ENCODE peak calls at places on chromosome 13, in four cellular contexts. D, V, A and J are unnamed samples.

GRCh38 chr13:23921451-23921888 is 24.2 kb upstream of the C1QTNF9B start:
- DNase-seq in A (peak), D (no peak), V (peak), J (peak)

GRCh38 chr13:108968566-108968965 is 339.2 kb downstream of the MYO16 start:
- DNase-seq in A (no peak), V (no peak), D (no peak), J (no peak)

GRCh38 chr13:91468301-91468700 is 69.9 kb downstream of the GPC5 start:
- DNase-seq in A (no peak), V (no peak), D (no peak), J (no peak)

GRCh38 chr13:23828866-23829265 is 60.3 kb downstream of the MIPEP start:
- DNase-seq in V (no peak), A (no peak), D (no peak), J (no peak)

GRCh38 chr13:88472316-88472715 is 801.1 kb downstream of the SLITRK5 start:
- DNase-seq in A (no peak), D (no peak), V (no peak), J (no peak)

GRCh38 chr13:112793545-112794445 is 104.0 kb downstream of the ATP11A start:
- DNase-seq in V (no peak), A (no peak), D (no peak), J (peak)

GRCh38 chr13:51479199-51479523 is 26.3 kb upstream of the INTS6 start:
- DNase-seq in A (no peak), D (no peak), V (peak), J (no peak)

GRCh38 chr13:50359779-50360178 is 344.5 kb downstream of the KCNRG start:
- DNase-seq in A (no peak), V (no peak), D (no peak), J (no peak)

GRCh38 chr13:107554355-107554905 is 660.9 kb downstream of the LIG4 start:
- DNase-seq in D (no peak), V (no peak), A (no peak), J (no peak)

GRCh38 chr13:37303610-37304009 is 198.1 kb upstream of the CSNK1A1L start:
- DNase-seq in A (no peak), V (no peak), D (no peak), J (no peak)

GRCh38 chr13:87128006-87128405 is 543.2 kb upstream of the SLITRK5 start:
- DNase-seq in A (no peak), D (no peak), V (no peak), J (peak)

GRCh38 chr13:45055902-45056648 is 64.2 kb upstream of the GTF2F2 start:
- DNase-seq in D (no peak), A (peak), V (no peak), J (no peak)

GRCh38 chr13:29505511-29505910 is 90.0 kb downstream of the SLC7A1 start:
- DNase-seq in D (no peak), V (no peak), A (no peak), J (no peak)

GRCh38 chr13:49248433-49249002 is 793 bp downstream of the CDADC1 start:
- DNase-seq in V (peak), D (no peak), A (no peak), J (no peak)

GRCh38 chr13:114230575-114230974 is 4.1 kb upstream of the CDC16 start:
- DNase-seq in V (no peak), A (no peak), D (no peak), J (no peak)

GRCh38 chr13:96229356-96229755 is 139.4 kb downstream of the HS6ST3 start:
- DNase-seq in D (no peak), V (peak), A (peak), J (no peak)

GRCh38 chr13:40518481-40518882 is 148.0 kb downstream of the FOXO1 start:
- DNase-seq in V (no peak), D (peak), A (no peak), J (no peak)

DNA sequence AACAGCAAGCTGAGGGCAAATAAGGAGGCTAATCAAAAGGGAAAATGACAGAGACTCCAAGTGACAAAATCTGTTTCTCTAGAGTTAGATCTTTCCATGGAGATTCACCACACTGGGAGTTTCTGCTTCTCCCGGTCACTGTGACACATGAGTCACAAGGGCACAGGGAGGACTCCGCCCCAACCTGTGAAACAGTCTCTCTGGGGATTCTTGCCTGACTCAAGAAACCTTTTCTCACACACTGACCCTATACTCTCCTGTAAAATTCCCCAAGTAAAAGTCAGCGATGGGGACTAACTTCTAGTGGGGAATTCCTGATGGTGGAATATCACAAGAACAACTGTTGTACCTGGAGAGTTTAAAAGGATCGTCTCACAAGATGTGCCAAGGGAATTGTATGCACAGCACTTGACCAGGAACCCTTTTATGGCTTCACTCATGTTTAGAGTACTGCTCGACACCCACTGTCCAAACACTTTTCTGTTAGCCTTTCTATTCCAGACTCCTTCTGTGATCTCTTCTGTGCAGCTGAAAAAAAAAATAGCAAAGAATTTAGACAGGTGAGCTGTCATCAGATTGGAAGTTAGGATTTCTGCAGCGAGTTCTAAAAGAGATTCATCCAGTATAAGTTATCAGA is 46.8 kb upstream of the URAD start:
- DNase-seq in D (no peak), V (no peak), A (no peak), J (no peak)
- TF ChIP-seq CBFB in D (no peak), V (no peak), A (no peak), J (no peak)

GRCh38 chr13:75904012-75904411 is 267.9 kb downstream of the LMO7 start:
- DNase-seq in D (no peak), V (no peak), A (no peak), J (no peak)
- TF ChIP-seq CBFB in D (no peak), V (no peak), A (no peak), J (no peak)

GRCh38 chr13:46121597-46122163 is 16.8 kb upstream of the CPB2 start:
- DNase-seq in A (no peak), V (peak), D (no peak), J (no peak)
- TF ChIP-seq CBFB in A (no peak), V (no peak), D (no peak), J (no peak)

DNA sequence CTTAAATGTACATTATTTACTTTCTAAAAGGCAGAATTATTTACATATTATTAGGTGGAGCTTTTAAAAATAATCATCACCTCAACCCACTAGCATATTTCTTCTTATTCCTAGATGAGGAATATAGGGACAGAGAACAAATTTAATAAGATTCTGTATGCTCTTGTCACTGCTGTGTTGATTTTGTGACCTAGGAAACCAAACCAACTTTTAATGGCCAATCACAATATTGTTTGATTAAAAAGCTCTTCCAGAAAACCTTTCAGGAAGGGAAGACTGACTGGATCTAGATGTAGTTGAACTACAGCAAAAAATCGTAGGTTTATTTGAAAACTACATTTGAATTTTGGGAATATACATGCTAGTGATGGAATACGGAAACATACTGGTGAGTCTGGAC is 91.8 kb upstream of the RAP2A start:
- DNase-seq in V (no peak), A (no peak), D (no peak), J (no peak)
- TF ChIP-seq CBFB in V (no peak), A (no peak), D (no peak), J (no peak)

GRCh38 chr13:26785845-26786630 is 25.5 kb upstream of the GPR12 start:
- DNase-seq in V (no peak), D (no peak), A (no peak), J (peak)
- TF ChIP-seq CBFB in V (no peak), D (no peak), A (no peak), J (no peak)

GRCh38 chr13:30576528-30576927 is 41.2 kb upstream of the USPL1 start:
- DNase-seq in D (no peak), A (no peak), V (peak), J (no peak)
- TF ChIP-seq CBFB in D (no peak), A (no peak), V (no peak), J (no peak)

GRCh38 chr13:34458756-34459462 is 483.2 kb upstream of the NBEA start:
- DNase-seq in A (no peak), D (no peak), V (no peak), J (no peak)
- TF ChIP-seq CBFB in A (no peak), D (no peak), V (no peak), J (no peak)

GRCh38 chr13:20375871-20376270 is 143.8 kb upstream of the GJB6 start:
- DNase-seq in A (no peak), V (no peak), D (no peak), J (no peak)

GRCh38 chr13:20383058-20383457 is 142.6 kb downstream of the CRYL1 start:
- DNase-seq in D (no peak), V (no peak), A (no peak), J (no peak)

GRCh38 chr13:20378721-20379120 is 146.6 kb upstream of the GJB6 start:
- DNase-seq in V (no peak), D (no peak), A (no peak), J (no peak)

GRCh38 chr13:20387006-20387405 is 138.7 kb downstream of the CRYL1 start:
- DNase-seq in D (no peak), V (no peak), A (no peak), J (no peak)

GRCh38 chr13:20381401-20381800 is 144.3 kb downstream of the CRYL1 start:
- DNase-seq in D (no peak), V (no peak), A (no peak), J (no peak)
- TF ChIP-seq CBFB in D (no peak), V (no peak), A (no peak), J (no peak)

GRCh38 chr13:110217811-110218210 is 89.1 kb downstream of the COL4A1 start:
- DNase-seq in V (no peak), D (no peak), A (no peak), J (no peak)

GRCh38 chr13:110215606-110216005 is 91.4 kb downstream of the COL4A1 start:
- DNase-seq in A (no peak), D (no peak), V (no peak), J (no peak)

GRCh38 chr13:110214637-110215036 is 92.3 kb downstream of the COL4A1 start:
- DNase-seq in V (no peak), A (no peak), D (no peak), J (no peak)

GRCh38 chr13:110216006-110216402 is 91.0 kb downstream of the COL4A1 start:
- DNase-seq in D (no peak), A (no peak), V (no peak), J (no peak)

GRCh38 chr13:110216403-110217041 is 90.4 kb downstream of the COL4A1 start:
- DNase-seq in V (no peak), A (no peak), D (no peak), J (no peak)
- TF ChIP-seq CBFB in V (no peak), A (no peak), D (no peak), J (no peak)

DNA sequence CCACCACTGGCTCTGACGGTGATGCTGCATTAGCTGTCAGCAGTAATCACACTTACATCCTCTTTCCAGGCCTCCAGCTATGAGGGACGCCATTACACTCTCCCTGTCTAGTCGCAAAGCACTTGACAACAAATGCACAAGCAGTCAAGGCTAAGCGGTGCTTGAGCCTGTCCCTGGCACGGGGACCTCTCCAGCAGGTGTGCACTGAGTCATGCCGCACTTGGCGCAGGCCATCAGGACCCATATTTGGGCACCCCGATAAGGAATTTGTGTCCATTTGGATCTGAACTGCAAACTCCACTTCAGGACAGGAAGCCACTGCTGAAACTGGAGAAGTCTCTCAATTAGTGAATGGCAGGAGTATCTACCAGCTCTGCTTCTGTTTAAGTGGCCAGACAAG is 301.9 kb upstream of the OBI1 start:
- DNase-seq in D (no peak), V (no peak), A (no peak), J (no peak)
- TF ChIP-seq CBFB in D (no peak), V (no peak), A (no peak), J (no peak)